ENCODE peak calls at places on chromosomes 16 and 17, in nine cellular contexts. Y is tibial artery; D is Peyer's patch; B is CD4-positive, alpha-beta T cell; T is tibial nerve; P is mesendoderm; Q is body of pancreas; A is cardiac muscle cell; C is ovary. H is an unnamed sample.

GRCh38 chr17:11204991-11205390 is 36.0 kb upstream of the SHISA6 start:
- DNase-seq in Y (no peak), D (no peak), B (no peak), T (no peak), P (no peak), Q (no peak), A (no peak), C (no peak), H (no peak)

GRCh38 chr17:22516861-22517636 is 824.7 kb downstream of the KCNJ18 start:
- DNase-seq in Y (no peak), D (no peak), B (no peak), T (no peak), P (no peak), Q (no peak), A (no peak), C (no peak), H (no peak)

GRCh38 chr17:77875881-77876509 is 82.5 kb upstream of the TNRC6C start:
- DNase-seq in Y (no peak), D (no peak), B (no peak), T (no peak), P (no peak), Q (no peak), A (no peak), C (no peak), H (no peak)

GRCh38 chr17:10119203-10120112 is 78.9 kb downstream of the GAS7 start:
- DNase-seq in Y (peak; percentile 70), D (peak; percentile 23), B (no peak), T (no peak), P (peak; percentile 97), Q (peak; percentile 70), A (no peak), C (no peak), H (no peak)

GRCh38 chr17:65013613-65014391 is 42.7 kb downstream of the GNA13 start:
- DNase-seq in Y (no peak), D (no peak), B (no peak), T (no peak), P (peak; percentile 18), Q (no peak), A (peak; percentile 89), C (no peak), H (no peak)

GRCh38 chr16:11781773-11782172 is 15.3 kb downstream of the ZC3H7A start:
- DNase-seq in Y (no peak), D (no peak), B (no peak), T (no peak), P (no peak), Q (no peak), A (no peak), C (no peak), H (peak; percentile 90)

GRCh38 chr16:89341697-89342694 is 124.5 kb downstream of the ZNF778 start:
- DNase-seq in Y (no peak), D (no peak), B (no peak), T (no peak), P (no peak), Q (no peak), A (no peak), C (peak; percentile 16), H (no peak)

GRCh38 chr16:19502395-19503131 is 19.3 kb downstream of the GDE1 start:
- DNase-seq in Y (peak; percentile 69), D (peak; percentile 57), B (peak; percentile 60), T (peak; percentile 44), P (peak; percentile 89), Q (peak; percentile 80), A (peak; percentile 86), C (peak; percentile 73), H (peak; percentile 67)

GRCh38 chr17:5506307-5506706 is 19.9 kb downstream of the MIS12 start:
- DNase-seq in Y (no peak), D (no peak), B (no peak), T (no peak), P (no peak), Q (no peak), A (no peak), C (no peak), H (no peak)

GRCh38 chr17:61996916-61997605 is 68.0 kb downstream of the MED13 start:
- DNase-seq in Y (no peak), D (no peak), B (no peak), T (no peak), P (peak; percentile 8), Q (no peak), A (no peak), C (no peak), H (no peak)

GRCh38 chr17:37506678-37507077 is 17.0 kb downstream of the DUSP14 start:
- DNase-seq in Y (no peak), D (no peak), B (no peak), T (no peak), P (peak; percentile 89), Q (no peak), A (peak; percentile 40), C (no peak), H (peak; percentile 32)

GRCh38 chr16:89770367-89770766 is 46.1 kb downstream of the FANCA start:
- DNase-seq in Y (no peak), D (no peak), B (no peak), T (no peak), P (no peak), Q (no peak), A (no peak), C (no peak), H (no peak)

GRCh38 chr17:77485089-77485833 is 344.5 kb downstream of the SEC14L1 start:
- DNase-seq in Y (no peak), D (no peak), B (no peak), T (no peak), P (no peak), Q (no peak), A (no peak), C (no peak), H (no peak)

GRCh38 chr16:56408379-56409098 is 16.8 kb downstream of the AMFR start:
- DNase-seq in Y (no peak), D (no peak), B (no peak), T (no peak), P (no peak), Q (no peak), A (no peak), C (no peak), H (no peak)

DNA sequence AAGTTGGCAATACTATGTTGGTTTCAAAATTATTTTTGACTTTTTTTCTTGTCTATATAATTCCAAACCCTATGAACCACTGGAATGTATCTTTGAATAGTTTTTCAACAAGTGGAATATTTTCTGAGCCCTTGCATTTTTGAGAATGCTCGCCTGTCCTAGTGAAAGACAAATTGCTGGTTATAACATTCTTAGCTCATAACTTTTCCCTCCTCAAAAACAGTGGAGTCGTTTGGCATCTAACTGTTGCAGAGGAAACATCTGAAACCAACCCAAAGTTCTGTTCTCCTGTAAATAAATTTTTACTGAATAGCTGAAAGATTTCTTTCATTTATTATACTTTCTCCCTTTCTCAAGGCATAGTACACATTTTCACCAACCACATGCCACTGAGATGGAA is 11.3 kb upstream of the COX10 start:
- DNase-seq in Y (no peak), D (no peak), B (no peak), T (no peak), P (no peak), Q (no peak), A (peak; percentile 35), C (no peak), H (no peak)
- H3K27ac ChIP-seq in Y (no peak overlapping the region), D (no peak overlapping the region), B (no peak overlapping the region), T (no peak overlapping the region), P (no peak overlapping the region), Q (no peak overlapping the region), A (no peak overlapping the region), C (no peak overlapping the region), H (no peak overlapping the region)

DNA sequence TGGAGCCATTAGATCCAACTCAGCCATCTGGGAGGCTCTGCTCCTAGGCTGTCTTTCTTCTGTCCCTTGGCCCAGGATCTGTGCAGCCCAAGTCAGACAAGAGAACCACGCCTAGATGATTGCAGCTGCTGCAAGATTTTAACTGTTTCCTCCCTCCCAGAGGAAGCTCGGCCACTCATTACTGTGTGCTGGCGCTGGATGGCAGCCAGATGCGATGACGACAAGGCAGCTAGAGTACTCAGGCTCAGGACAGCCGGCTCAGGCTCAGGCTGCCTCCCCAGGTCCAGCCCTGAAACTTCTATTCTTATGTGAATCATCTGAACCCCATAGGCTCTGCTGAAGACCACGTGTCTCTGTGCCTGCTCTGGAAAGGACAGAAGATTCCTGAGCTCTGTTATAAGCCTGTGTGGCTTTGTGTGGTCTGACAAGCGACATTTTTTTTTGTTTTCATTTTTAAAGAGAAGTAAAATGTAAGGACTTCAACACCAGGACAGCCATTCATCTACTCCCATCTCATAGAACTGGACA is 32.1 kb upstream of the FBXW10B start:
- DNase-seq in Y (peak; percentile 95), D (peak; percentile 62), B (peak; percentile 3), T (peak; percentile 88), P (peak; percentile 85), Q (peak; percentile 83), A (peak; percentile 97), C (peak; percentile 85), H (peak; percentile 100)
- H3K27ac ChIP-seq in Y (peak overlapping the region; percentile 76), D (peak overlapping the region; percentile 62), B (no peak overlapping the region), T (peak overlapping the region; percentile 71), P (no peak overlapping the region), Q (no peak overlapping the region), A (peak overlapping the region; percentile 72), C (no peak overlapping the region), H (peak overlapping the region; percentile 87)

DNA sequence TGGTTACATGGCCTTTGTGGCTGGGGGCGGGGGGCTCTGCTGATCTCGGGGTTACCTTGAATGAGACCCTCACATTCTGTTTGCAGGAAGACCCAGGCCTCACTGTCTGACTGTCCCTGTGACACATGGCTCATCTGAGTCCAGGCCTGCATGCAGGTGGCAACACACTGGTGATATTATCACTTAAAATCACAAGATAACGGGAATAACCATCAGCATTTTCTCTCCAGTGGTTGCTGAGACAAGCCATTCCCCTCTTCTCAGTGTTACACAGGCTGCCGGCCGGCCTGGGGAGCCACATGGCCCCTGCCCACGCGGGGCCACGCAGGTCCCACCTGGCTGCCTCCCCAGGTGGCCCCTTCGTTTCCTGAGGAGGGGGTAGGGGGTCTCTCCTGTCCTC is 197.6 kb downstream of the ENGASE start:
- DNase-seq in Y (no peak), D (no peak), B (no peak), T (no peak), P (no peak), Q (no peak), A (no peak), C (no peak), H (no peak)
- H3K27ac ChIP-seq in Y (no peak overlapping the region), D (no peak overlapping the region), B (no peak overlapping the region), T (no peak overlapping the region), P (no peak overlapping the region), Q (no peak overlapping the region), A (no peak overlapping the region), C (no peak overlapping the region), H (no peak overlapping the region)

DNA sequence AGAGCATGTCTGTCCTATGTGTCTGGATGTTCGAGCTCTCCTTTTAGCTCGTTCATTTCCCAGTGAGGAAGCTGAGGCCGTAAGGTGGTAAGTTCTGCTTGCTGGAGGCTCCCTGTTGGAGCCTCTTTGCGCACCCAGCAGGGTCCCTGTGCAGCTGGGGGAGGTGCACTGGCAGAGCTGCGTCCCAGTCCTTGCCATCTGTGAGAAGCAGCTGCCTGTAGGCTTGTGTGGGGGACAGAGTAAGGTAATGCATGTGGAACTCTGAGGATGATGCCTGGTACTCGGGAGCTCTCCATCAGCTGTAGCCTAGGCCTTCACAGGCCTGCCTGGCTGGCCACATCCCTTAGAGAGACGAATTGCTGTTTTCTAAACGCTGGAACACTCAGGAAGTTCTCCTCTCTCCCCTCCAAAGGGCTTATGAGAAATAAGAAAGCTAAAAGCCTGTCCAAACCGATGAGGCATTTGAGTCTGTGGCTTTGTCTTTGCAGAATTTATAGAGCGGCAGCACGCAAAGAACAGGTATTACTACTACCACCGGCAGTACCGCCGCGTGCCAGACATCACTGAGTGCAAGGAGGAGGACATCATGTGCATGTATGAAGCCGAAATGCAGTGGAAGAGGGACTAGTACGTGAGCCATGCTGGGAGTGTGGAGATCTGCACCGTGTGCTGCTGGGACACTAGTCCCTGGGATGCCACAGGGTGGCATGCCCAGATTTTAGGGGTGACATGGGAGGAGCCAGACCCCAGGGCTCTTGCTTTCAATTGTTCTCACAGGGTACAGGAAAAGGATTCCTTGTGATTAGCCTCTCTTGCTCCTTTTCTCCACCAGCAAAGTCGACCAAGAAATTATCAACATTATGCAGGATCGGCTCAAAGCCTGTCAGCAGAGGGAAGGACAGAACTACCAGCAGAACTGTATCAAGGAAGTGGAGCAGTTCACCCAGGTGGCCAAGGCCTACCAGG is 1.6 kb downstream of the NDUFB10 start:
- DNase-seq in Y (no peak), D (no peak), B (no peak), T (no peak), P (peak; percentile 76), Q (peak; percentile 46), A (peak; percentile 50), C (no peak), H (peak; percentile 70)
- H3K27ac ChIP-seq in Y (peak overlapping the region; percentile 92), D (peak overlapping the region; percentile 89), B (peak overlapping the region; percentile 72), T (peak overlapping the region; percentile 86), P (no peak overlapping the region), Q (peak overlapping the region; percentile 75), A (peak overlapping the region; percentile 2), C (no peak overlapping the region), H (no peak overlapping the region)